ENCODE peak calls at places on chromosomes 6 and 20, in seven cellular contexts. One of them, this sample, is unnamed. For H4K20me1, the result is how much of the 10 kb centered on the place peaks cover.

GRCh38 chr6:32576261-32576660 is 13.4 kb downstream of the HLA-DRB1 start:
- DNase-seq in K562: no peak
- DNase-seq in IMR-90: no peak
- DNase-seq in H1: no peak
- DNase-seq in SK-N-SH: no peak
- DNase-seq in HepG2: no peak
- DNase-seq in GM12878: no peak
- DNase-seq in this sample: no peak

GRCh38 chr20:56091635-56092180 is 86.4 kb upstream of the CBLN4 start:
- DNase-seq in K562: no peak
- DNase-seq in IMR-90: no peak
- DNase-seq in H1: no peak
- DNase-seq in SK-N-SH: no peak
- DNase-seq in HepG2: no peak
- DNase-seq in GM12878: no peak
- DNase-seq in this sample: no peak

GRCh38 chr6:88870728-88871330 is 92.6 kb downstream of the RNGTT start:
- DNase-seq in K562: peak
- DNase-seq in IMR-90: peak
- DNase-seq in H1: no peak
- DNase-seq in SK-N-SH: peak
- DNase-seq in HepG2: peak
- DNase-seq in GM12878: peak
- DNase-seq in this sample: peak

GRCh38 chr6:93644611-93645010 is 225.3 kb upstream of the EPHA7 start:
- DNase-seq in K562: no peak
- DNase-seq in IMR-90: no peak
- DNase-seq in H1: no peak
- DNase-seq in SK-N-SH: no peak
- DNase-seq in HepG2: peak
- DNase-seq in GM12878: no peak
- DNase-seq in this sample: no peak

GRCh38 chr6:149769676-149770075 is 20.1 kb downstream of the PCMT1 start:
- DNase-seq in K562: no peak
- DNase-seq in IMR-90: no peak
- DNase-seq in H1: no peak
- DNase-seq in SK-N-SH: no peak
- DNase-seq in HepG2: no peak
- DNase-seq in GM12878: no peak
- DNase-seq in this sample: no peak

GRCh38 chr6:84763397-84764331 is 734 bp downstream of the TBX18 start:
- DNase-seq in K562: peak
- DNase-seq in IMR-90: peak
- DNase-seq in H1: no peak
- DNase-seq in SK-N-SH: peak
- DNase-seq in HepG2: no peak
- DNase-seq in GM12878: no peak
- DNase-seq in this sample: peak

GRCh38 chr6:13368716-13369115 is 40.4 kb upstream of the TBC1D7 start:
- DNase-seq in K562: no peak
- DNase-seq in IMR-90: peak
- DNase-seq in H1: no peak
- DNase-seq in SK-N-SH: no peak
- DNase-seq in HepG2: no peak
- DNase-seq in GM12878: no peak
- DNase-seq in this sample: no peak

GRCh38 chr6:101912266-101912665 is 518.8 kb downstream of the GRIK2 start:
- DNase-seq in K562: no peak
- DNase-seq in IMR-90: no peak
- DNase-seq in H1: no peak
- DNase-seq in SK-N-SH: no peak
- DNase-seq in HepG2: no peak
- DNase-seq in GM12878: no peak
- DNase-seq in this sample: no peak

GRCh38 chr20:41308290-41308691 is 9.2 kb downstream of the ZHX3 start:
- DNase-seq in K562: no peak
- DNase-seq in IMR-90: peak
- DNase-seq in H1: no peak
- DNase-seq in SK-N-SH: no peak
- DNase-seq in HepG2: peak
- DNase-seq in GM12878: no peak
- DNase-seq in this sample: no peak

GRCh38 chr6:168815229-168815628 is 374.2 kb downstream of the SMOC2 start:
- DNase-seq in K562: no peak
- DNase-seq in IMR-90: no peak
- DNase-seq in H1: no peak
- DNase-seq in SK-N-SH: no peak
- DNase-seq in HepG2: no peak
- DNase-seq in GM12878: no peak
- DNase-seq in this sample: peak

GRCh38 chr6:86723131-86723530 is 214.2 kb upstream of the HTR1E start:
- DNase-seq in K562: no peak
- DNase-seq in IMR-90: no peak
- DNase-seq in H1: no peak
- DNase-seq in SK-N-SH: no peak
- DNase-seq in HepG2: no peak
- DNase-seq in GM12878: no peak
- DNase-seq in this sample: no peak

GRCh38 chr20:57837208-57838035 is 127.6 kb upstream of the PMEPA1 start:
- DNase-seq in K562: no peak
- DNase-seq in IMR-90: no peak
- DNase-seq in H1: no peak
- DNase-seq in SK-N-SH: no peak
- DNase-seq in HepG2: no peak
- DNase-seq in GM12878: no peak
- DNase-seq in this sample: no peak

GRCh38 chr20:39660251-39660650 is 698.1 kb downstream of the DHX35 start:
- DNase-seq in K562: no peak
- DNase-seq in IMR-90: no peak
- DNase-seq in H1: no peak
- DNase-seq in SK-N-SH: no peak
- DNase-seq in HepG2: no peak
- DNase-seq in GM12878: no peak
- DNase-seq in this sample: no peak

GRCh38 chr20:63617092-63617875 is 9.6 kb downstream of the GMEB2 start:
- DNase-seq in K562: no peak
- DNase-seq in IMR-90: no peak
- DNase-seq in H1: no peak
- DNase-seq in SK-N-SH: no peak
- DNase-seq in HepG2: no peak
- DNase-seq in GM12878: no peak
- DNase-seq in this sample: no peak

GRCh38 chr6:79993911-79994309 is 10.5 kb upstream of the TTK start:
- DNase-seq in K562: no peak
- DNase-seq in IMR-90: no peak
- DNase-seq in H1: no peak
- DNase-seq in SK-N-SH: no peak
- DNase-seq in HepG2: no peak
- DNase-seq in GM12878: no peak
- DNase-seq in this sample: no peak

GRCh38 chr20:9235518-9235917 is 166.6 kb downstream of the PLCB4 start:
- DNase-seq in K562: no peak
- DNase-seq in IMR-90: peak
- DNase-seq in H1: no peak
- DNase-seq in SK-N-SH: no peak
- DNase-seq in HepG2: no peak
- DNase-seq in GM12878: no peak
- DNase-seq in this sample: no peak

GRCh38 chr20:31869942-31870702 is at the start of the genes DUSP15 and TTLL9:
- DNase-seq in K562: no peak
- DNase-seq in IMR-90: no peak
- DNase-seq in H1: no peak
- DNase-seq in SK-N-SH: peak
- DNase-seq in HepG2: no peak
- DNase-seq in GM12878: no peak
- DNase-seq in this sample: no peak
- TF ChIP-seq RAD21 in K562: no peak
- TF ChIP-seq RAD21 in IMR-90: no peak
- TF ChIP-seq RAD21 in H1: peak
- TF ChIP-seq RAD21 in SK-N-SH: no peak
- TF ChIP-seq RAD21 in HepG2: no peak
- TF ChIP-seq RAD21 in GM12878: no peak
- TF ChIP-seq RAD21 in this sample: no peak

DNA sequence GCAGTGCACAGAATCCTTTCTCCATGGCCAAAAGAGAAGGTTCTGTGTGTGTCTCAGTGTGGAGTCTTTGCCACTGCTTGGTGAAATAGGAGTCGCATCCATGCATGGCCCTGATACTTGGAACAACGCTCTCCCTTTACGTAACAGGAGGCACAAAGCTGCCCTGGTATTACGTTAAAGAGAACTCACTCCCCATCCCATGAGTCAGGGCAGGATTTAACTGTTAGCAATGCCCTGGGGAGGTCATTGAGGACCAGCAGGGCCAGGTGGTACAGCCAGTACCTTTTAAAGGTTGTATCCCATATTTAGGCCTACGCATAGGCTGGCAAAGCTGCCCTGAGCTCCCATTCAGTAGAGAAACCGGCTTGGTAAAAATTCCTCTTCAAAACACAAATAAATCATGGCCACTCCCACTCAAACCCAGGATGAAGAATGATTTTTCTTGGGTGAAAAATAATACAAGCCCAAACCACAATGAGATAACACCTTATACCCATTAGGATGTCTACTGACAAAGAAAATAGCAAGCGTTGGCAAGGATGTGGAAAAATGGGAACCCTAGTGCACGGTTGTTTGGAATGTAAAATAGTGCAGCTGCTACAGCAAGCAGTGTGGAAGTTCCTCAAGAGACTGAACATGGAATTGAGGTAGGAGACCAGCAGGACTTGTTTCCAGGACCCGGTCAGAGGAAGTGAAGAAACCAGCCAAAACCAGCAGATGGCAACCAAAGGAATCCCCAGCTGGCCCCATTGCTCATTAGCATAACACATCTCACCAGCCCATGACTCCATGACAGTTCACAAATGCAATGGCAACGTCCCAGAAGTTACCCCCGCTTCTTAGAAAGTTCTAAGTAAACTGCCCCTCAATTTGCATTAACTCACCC is 37.0 kb downstream of the MYLK4 start:
- DNase-seq in K562: no peak
- DNase-seq in IMR-90: no peak
- DNase-seq in H1: no peak
- DNase-seq in SK-N-SH: no peak
- DNase-seq in HepG2: no peak
- DNase-seq in GM12878: no peak
- DNase-seq in this sample: no peak
- H4K20me1 ChIP-seq in K562: under half
- H4K20me1 ChIP-seq in IMR-90: under half
- H4K20me1 ChIP-seq in H1: under half
- H4K20me1 ChIP-seq in SK-N-SH: under half
- H4K20me1 ChIP-seq in HepG2: under half
- H4K20me1 ChIP-seq in GM12878: under half
- H4K20me1 ChIP-seq in this sample: under half

GRCh38 chr6:16137451-16137801 is 8.5 kb downstream of the MYLIP start:
- DNase-seq in K562: no peak
- DNase-seq in IMR-90: no peak
- DNase-seq in H1: no peak
- DNase-seq in SK-N-SH: no peak
- DNase-seq in HepG2: no peak
- DNase-seq in GM12878: no peak
- DNase-seq in this sample: no peak

GRCh38 chr6:16136086-16136485 is 7.2 kb downstream of the MYLIP start:
- DNase-seq in K562: peak
- DNase-seq in IMR-90: no peak
- DNase-seq in H1: no peak
- DNase-seq in SK-N-SH: no peak
- DNase-seq in HepG2: no peak
- DNase-seq in GM12878: no peak
- DNase-seq in this sample: no peak

GRCh38 chr6:16135078-16135477 is 6.2 kb downstream of the MYLIP start:
- DNase-seq in K562: no peak
- DNase-seq in IMR-90: no peak
- DNase-seq in H1: no peak
- DNase-seq in SK-N-SH: no peak
- DNase-seq in HepG2: no peak
- DNase-seq in GM12878: no peak
- DNase-seq in this sample: no peak

GRCh38 chr6:16134430-16134829 is 5.5 kb downstream of the MYLIP start:
- DNase-seq in K562: no peak
- DNase-seq in IMR-90: no peak
- DNase-seq in H1: no peak
- DNase-seq in SK-N-SH: no peak
- DNase-seq in HepG2: no peak
- DNase-seq in GM12878: no peak
- DNase-seq in this sample: no peak

DNA sequence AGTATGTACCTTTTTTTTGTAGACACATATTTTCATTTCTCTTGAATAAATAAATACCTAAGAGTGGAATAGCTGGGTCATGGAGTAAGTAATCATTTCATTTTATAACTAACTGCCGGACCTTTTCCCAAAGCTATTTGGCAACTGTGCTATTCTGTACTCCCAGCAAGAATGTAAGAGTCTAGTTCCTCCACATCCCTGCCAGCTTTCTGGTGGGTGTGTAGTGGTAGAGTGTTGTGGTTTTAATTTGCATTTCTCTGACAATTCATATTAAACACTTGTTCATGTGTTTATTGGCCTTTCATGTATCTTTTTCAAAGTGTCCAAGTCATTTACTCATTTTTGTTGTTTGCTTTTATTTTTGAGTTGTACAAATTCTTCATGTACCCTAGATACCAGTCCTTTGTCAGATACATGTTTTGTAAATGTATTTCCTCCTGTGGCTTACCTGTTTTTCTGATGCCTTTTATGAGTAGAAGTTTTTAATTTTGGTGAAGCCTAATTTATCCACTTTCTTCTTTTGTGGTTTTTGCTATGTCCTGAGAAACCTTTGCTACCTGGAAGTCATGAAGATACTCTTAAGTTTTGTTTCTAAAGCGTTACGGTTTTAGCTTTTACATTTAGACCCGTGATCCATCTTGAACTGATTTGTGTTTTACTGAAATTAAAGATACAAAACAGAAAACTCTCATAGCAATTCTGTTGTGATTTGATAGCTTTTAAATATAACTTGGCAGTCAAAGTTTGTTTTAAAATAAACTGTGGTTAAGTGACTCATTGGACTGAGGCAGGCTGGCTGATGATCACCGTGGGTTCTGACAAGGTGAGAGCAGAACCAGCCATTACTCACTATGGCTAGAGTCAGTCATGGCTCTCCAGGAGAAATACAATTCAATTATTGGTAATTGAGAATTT is 7.9 kb downstream of the MYLIP start:
- DNase-seq in K562: peak
- DNase-seq in IMR-90: peak
- DNase-seq in H1: no peak
- DNase-seq in SK-N-SH: no peak
- DNase-seq in HepG2: no peak
- DNase-seq in GM12878: no peak
- DNase-seq in this sample: peak
- TF ChIP-seq RAD21 in K562: no peak
- TF ChIP-seq RAD21 in IMR-90: no peak
- TF ChIP-seq RAD21 in H1: no peak
- TF ChIP-seq RAD21 in SK-N-SH: no peak
- TF ChIP-seq RAD21 in HepG2: no peak
- TF ChIP-seq RAD21 in GM12878: no peak
- TF ChIP-seq RAD21 in this sample: no peak

DNA sequence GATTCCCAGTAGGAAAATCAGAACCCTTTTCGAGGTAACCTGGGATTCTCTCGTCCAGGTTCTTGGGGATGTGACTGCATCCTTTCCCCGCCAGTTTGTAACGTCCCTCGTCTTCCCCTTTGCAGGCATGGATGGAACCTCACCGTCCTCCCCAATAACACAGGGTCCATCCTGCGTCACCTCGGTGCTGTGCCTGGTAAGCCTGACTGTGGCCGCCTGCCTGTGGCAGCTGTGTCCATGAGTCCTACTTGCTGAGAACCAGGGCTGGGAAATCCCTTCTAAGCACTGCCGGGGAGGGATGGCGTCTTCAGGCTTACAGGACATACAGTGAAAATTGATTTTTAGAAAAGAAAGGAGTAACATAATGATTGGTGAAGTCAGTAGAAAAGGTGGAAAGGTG is 155.6 kb downstream of the DTNBP1 start:
- DNase-seq in K562: no peak
- DNase-seq in IMR-90: no peak
- DNase-seq in H1: no peak
- DNase-seq in SK-N-SH: no peak
- DNase-seq in HepG2: no peak
- DNase-seq in GM12878: no peak
- DNase-seq in this sample: no peak
- H4K20me1 ChIP-seq in K562: under half
- H4K20me1 ChIP-seq in IMR-90: half or more
- H4K20me1 ChIP-seq in H1: under half
- H4K20me1 ChIP-seq in SK-N-SH: half or more
- H4K20me1 ChIP-seq in HepG2: under half
- H4K20me1 ChIP-seq in GM12878: under half
- H4K20me1 ChIP-seq in this sample: under half

This sample was measured in HCT116.